ENCODE peak calls at places on chromosomes 12 and 14, in nine cellular contexts. One of them, this sample, is unnamed.

GRCh38 chr12:40175045-40175444 is 49.8 kb upstream of the LRRK2 start:
- DNase-seq in hippocampal formation: no peak
- DNase-seq in right lobe of liver: no peak
- DNase-seq in HCT116: no peak
- DNase-seq in cardiac muscle cell: no peak
- DNase-seq in amygdala: no peak
- DNase-seq in SW480: no peak
- DNase-seq in activated CD8-positive, alpha-beta memory T cell treated with anti-CD3 and anti-CD28 coated beads for 1 hour: no peak
- DNase-seq in GM06990: no peak
- DNase-seq in this sample: no peak

GRCh38 chr12:66555113-66555512 is 123.8 kb downstream of the GRIP1 start:
- DNase-seq in hippocampal formation: no peak
- DNase-seq in right lobe of liver: no peak
- DNase-seq in HCT116: no peak
- DNase-seq in cardiac muscle cell: no peak
- DNase-seq in amygdala: no peak
- DNase-seq in SW480: no peak
- DNase-seq in activated CD8-positive, alpha-beta memory T cell treated with anti-CD3 and anti-CD28 coated beads for 1 hour: no peak
- DNase-seq in GM06990: no peak
- DNase-seq in this sample: no peak

GRCh38 chr14:75333523-75334190 is 55.0 kb downstream of the FOS start:
- DNase-seq in hippocampal formation: no peak
- DNase-seq in right lobe of liver: no peak
- DNase-seq in HCT116: no peak
- DNase-seq in cardiac muscle cell: no peak
- DNase-seq in amygdala: no peak
- DNase-seq in SW480: no peak
- DNase-seq in activated CD8-positive, alpha-beta memory T cell treated with anti-CD3 and anti-CD28 coated beads for 1 hour: no peak
- DNase-seq in GM06990: peak; percentile 23
- DNase-seq in this sample: no peak

GRCh38 chr14:68309631-68310030 is 483.2 kb downstream of the ZFP36L1 start:
- DNase-seq in hippocampal formation: no peak
- DNase-seq in right lobe of liver: no peak
- DNase-seq in HCT116: no peak
- DNase-seq in cardiac muscle cell: no peak
- DNase-seq in amygdala: no peak
- DNase-seq in SW480: no peak
- DNase-seq in activated CD8-positive, alpha-beta memory T cell treated with anti-CD3 and anti-CD28 coated beads for 1 hour: no peak
- DNase-seq in GM06990: no peak
- DNase-seq in this sample: no peak

GRCh38 chr12:57439762-57440266 is 5.2 kb downstream of the INHBC start:
- DNase-seq in hippocampal formation: no peak
- DNase-seq in right lobe of liver: no peak
- DNase-seq in HCT116: no peak
- DNase-seq in cardiac muscle cell: no peak
- DNase-seq in amygdala: no peak
- DNase-seq in SW480: no peak
- DNase-seq in activated CD8-positive, alpha-beta memory T cell treated with anti-CD3 and anti-CD28 coated beads for 1 hour: no peak
- DNase-seq in GM06990: no peak
- DNase-seq in this sample: no peak

GRCh38 chr12:109222496-109222895 is 86.6 kb downstream of the FOXN4 start:
- DNase-seq in hippocampal formation: no peak
- DNase-seq in right lobe of liver: no peak
- DNase-seq in HCT116: no peak
- DNase-seq in cardiac muscle cell: no peak
- DNase-seq in amygdala: no peak
- DNase-seq in SW480: no peak
- DNase-seq in activated CD8-positive, alpha-beta memory T cell treated with anti-CD3 and anti-CD28 coated beads for 1 hour: no peak
- DNase-seq in GM06990: no peak
- DNase-seq in this sample: no peak

GRCh38 chr12:26029741-26030033 is 71.2 kb downstream of the RASSF8 start:
- DNase-seq in hippocampal formation: no peak
- DNase-seq in right lobe of liver: no peak
- DNase-seq in HCT116: no peak
- DNase-seq in cardiac muscle cell: no peak
- DNase-seq in amygdala: no peak
- DNase-seq in SW480: no peak
- DNase-seq in activated CD8-positive, alpha-beta memory T cell treated with anti-CD3 and anti-CD28 coated beads for 1 hour: no peak
- DNase-seq in GM06990: no peak
- DNase-seq in this sample: no peak

GRCh38 chr14:52801014-52801708 is 9.8 kb upstream of the GNPNAT1 start:
- DNase-seq in hippocampal formation: no peak
- DNase-seq in right lobe of liver: no peak
- DNase-seq in HCT116: no peak
- DNase-seq in cardiac muscle cell: peak; percentile 21
- DNase-seq in amygdala: no peak
- DNase-seq in SW480: no peak
- DNase-seq in activated CD8-positive, alpha-beta memory T cell treated with anti-CD3 and anti-CD28 coated beads for 1 hour: no peak
- DNase-seq in GM06990: no peak
- DNase-seq in this sample: no peak

GRCh38 chr14:91123201-91123600 is 9.3 kb downstream of the DGLUCY start:
- DNase-seq in hippocampal formation: no peak
- DNase-seq in right lobe of liver: no peak
- DNase-seq in HCT116: no peak
- DNase-seq in cardiac muscle cell: no peak
- DNase-seq in amygdala: no peak
- DNase-seq in SW480: no peak
- DNase-seq in activated CD8-positive, alpha-beta memory T cell treated with anti-CD3 and anti-CD28 coated beads for 1 hour: no peak
- DNase-seq in GM06990: no peak
- DNase-seq in this sample: no peak

GRCh38 chr12:92272301-92272964 is 126.8 kb upstream of the BTG1 start:
- DNase-seq in hippocampal formation: no peak
- DNase-seq in right lobe of liver: no peak
- DNase-seq in HCT116: no peak
- DNase-seq in cardiac muscle cell: no peak
- DNase-seq in amygdala: no peak
- DNase-seq in SW480: no peak
- DNase-seq in activated CD8-positive, alpha-beta memory T cell treated with anti-CD3 and anti-CD28 coated beads for 1 hour: no peak
- DNase-seq in GM06990: no peak
- DNase-seq in this sample: no peak

GRCh38 chr12:69240625-69240984 is 1.2 kb downstream of the CPSF6 start:
- DNase-seq in hippocampal formation: no peak
- DNase-seq in right lobe of liver: no peak
- DNase-seq in HCT116: no peak
- DNase-seq in cardiac muscle cell: peak; percentile 21
- DNase-seq in amygdala: no peak
- DNase-seq in SW480: peak; percentile 12
- DNase-seq in activated CD8-positive, alpha-beta memory T cell treated with anti-CD3 and anti-CD28 coated beads for 1 hour: no peak
- DNase-seq in GM06990: no peak
- DNase-seq in this sample: no peak

GRCh38 chr12:3225154-3225795 is 148.1 kb downstream of the TSPAN9 start:
- DNase-seq in hippocampal formation: no peak
- DNase-seq in right lobe of liver: no peak
- DNase-seq in HCT116: no peak
- DNase-seq in cardiac muscle cell: no peak
- DNase-seq in amygdala: no peak
- DNase-seq in SW480: no peak
- DNase-seq in activated CD8-positive, alpha-beta memory T cell treated with anti-CD3 and anti-CD28 coated beads for 1 hour: no peak
- DNase-seq in GM06990: no peak
- DNase-seq in this sample: no peak

GRCh38 chr12:55392032-55392795 is 8.1 kb upstream of the OR6C65 start:
- DNase-seq in hippocampal formation: no peak
- DNase-seq in right lobe of liver: no peak
- DNase-seq in HCT116: no peak
- DNase-seq in cardiac muscle cell: no peak
- DNase-seq in amygdala: no peak
- DNase-seq in SW480: no peak
- DNase-seq in activated CD8-positive, alpha-beta memory T cell treated with anti-CD3 and anti-CD28 coated beads for 1 hour: no peak
- DNase-seq in GM06990: no peak
- DNase-seq in this sample: no peak

GRCh38 chr12:108232565-108232964 is 103.5 kb downstream of the WSCD2 start:
- DNase-seq in hippocampal formation: no peak
- DNase-seq in right lobe of liver: no peak
- DNase-seq in HCT116: peak; percentile 6
- DNase-seq in cardiac muscle cell: no peak
- DNase-seq in amygdala: no peak
- DNase-seq in SW480: peak; percentile 18
- DNase-seq in activated CD8-positive, alpha-beta memory T cell treated with anti-CD3 and anti-CD28 coated beads for 1 hour: no peak
- DNase-seq in GM06990: no peak
- DNase-seq in this sample: no peak

GRCh38 chr12:109539508-109539907 is 33.8 kb downstream of the MMAB start:
- DNase-seq in hippocampal formation: no peak
- DNase-seq in right lobe of liver: no peak
- DNase-seq in HCT116: no peak
- DNase-seq in cardiac muscle cell: no peak
- DNase-seq in amygdala: no peak
- DNase-seq in SW480: no peak
- DNase-seq in activated CD8-positive, alpha-beta memory T cell treated with anti-CD3 and anti-CD28 coated beads for 1 hour: no peak
- DNase-seq in GM06990: no peak
- DNase-seq in this sample: no peak

This sample was measured in hypothalamus.